ENCODE peak calls at places on chromosomes 5 and 9, in four cellular contexts. Y, B, U and P are unnamed samples.

GRCh38 chr9:14312721-14313377 is 1.1 kb downstream of the NFIB start:
- DNase-seq in Y (peak), B (no peak), U (no peak), P (no peak)

GRCh38 chr5:154511984-154512383 is 34.0 kb upstream of the HAND1 start:
- DNase-seq in Y (no peak), B (no peak), U (no peak), P (no peak)

GRCh38 chr9:77854258-77854915 is 177.2 kb downstream of the GNAQ start:
- DNase-seq in Y (no peak), B (no peak), U (no peak), P (no peak)

GRCh38 chr5:146851133-146851532 is 27.4 kb downstream of the PPP2R2B start:
- DNase-seq in Y (no peak), B (no peak), U (no peak), P (no peak)

GRCh38 chr5:38871790-38872551 is 26.2 kb downstream of the OSMR start:
- DNase-seq in Y (no peak), B (no peak), U (no peak), P (no peak)

GRCh38 chr9:137705906-137706305 is 87.1 kb downstream of the EHMT1 start:
- DNase-seq in Y (no peak), B (no peak), U (no peak), P (no peak)

GRCh38 chr5:135150767-135151166 is 116.7 kb upstream of the PITX1 start:
- DNase-seq in Y (no peak), B (no peak), U (no peak), P (no peak)

GRCh38 chr9:136003356-136004218 is 42.4 kb upstream of the UBAC1 start:
- DNase-seq in Y (no peak), B (no peak), U (no peak), P (no peak)

GRCh38 chr5:102670224-102670836 is 84.8 kb upstream of the PAM start:
- DNase-seq in Y (no peak), B (no peak), U (peak), P (no peak)

GRCh38 chr5:961711-962240 is 46.8 kb upstream of the NKD2 start:
- DNase-seq in Y (no peak), B (no peak), U (no peak), P (no peak)

GRCh38 chr9:18888241-18888794 is 144.7 kb downstream of the SAXO1 start:
- DNase-seq in Y (no peak), B (no peak), U (no peak), P (no peak)

GRCh38 chr5:116176124-116176523 is 91.3 kb downstream of the COMMD10 start:
- DNase-seq in Y (no peak), B (no peak), U (no peak), P (no peak)

GRCh38 chr9:95336281-95336680 is 18.8 kb upstream of the FANCC start:
- DNase-seq in Y (no peak), B (no peak), U (peak), P (no peak)

GRCh38 chr5:176831425-176831824 is 21.1 kb downstream of the UNC5A start:
- DNase-seq in Y (no peak), B (no peak), U (no peak), P (no peak)

GRCh38 chr5:84181093-84181492 is 203.6 kb downstream of the EDIL3 start:
- DNase-seq in Y (no peak), B (no peak), U (no peak), P (no peak)

GRCh38 chr5:97067296-97067695 is 75.1 kb downstream of the LIX1 start:
- DNase-seq in Y (no peak), B (no peak), U (no peak), P (no peak)

GRCh38 chr5:44387911-44388310 is 1.3 kb downstream of the FGF10 start:
- DNase-seq in Y (no peak), B (no peak), U (no peak), P (no peak)

GRCh38 chr5:166324372-166324771 is 1967.1 kb upstream of the WWC1 start:
- DNase-seq in Y (no peak), B (no peak), U (no peak), P (no peak)

GRCh38 chr5:33944543-33945132 is 8.5 kb downstream of the RXFP3 start:
- DNase-seq in Y (no peak), B (no peak), U (no peak), P (no peak)

GRCh38 chr9:272251-273213 is 57.9 kb downstream of the DOCK8 start:
- DNase-seq in Y (no peak), B (peak), U (peak), P (no peak)

GRCh38 chr5:24788829-24789509 is 144.2 kb upstream of the CDH10 start:
- DNase-seq in Y (no peak), B (no peak), U (no peak), P (no peak)

GRCh38 chr5:177362102-177362868 is 4.6 kb downstream of the RGS14 start:
- DNase-seq in Y (peak), B (no peak), U (no peak), P (no peak)

GRCh38 chr5:30103056-30104020 is 1090.1 kb upstream of the CDH6 start:
- DNase-seq in Y (no peak), B (no peak), U (no peak), P (no peak)

GRCh38 chr9:42852133-42852532 is 668.7 kb downstream of the SPATA31A6 start:
- DNase-seq in Y (no peak), B (peak), U (peak), P (no peak)

GRCh38 chr5:133962801-133963476 is 5.5 kb downstream of the C5orf15 start:
- DNase-seq in Y (no peak), B (no peak), U (no peak), P (no peak)

GRCh38 chr5:127001621-127002296 is 28.6 kb downstream of the MARCHF3 start:
- DNase-seq in Y (no peak), B (no peak), U (no peak), P (no peak)

GRCh38 chr9:89873801-89874200 is 269.0 kb downstream of the GADD45G start:
- DNase-seq in Y (no peak), B (no peak), U (no peak), P (no peak)

GRCh38 chr5:111635151-111635945 is 121.6 kb downstream of the NREP start:
- DNase-seq in Y (no peak), B (no peak), U (no peak), P (peak)

GRCh38 chr9:38342096-38342495 is 50.4 kb upstream of the ALDH1B1 start:
- DNase-seq in Y (no peak), B (no peak), U (no peak), P (no peak)

GRCh38 chr9:136206602-136207333 is 1.8 kb upstream of the LHX3 start:
- DNase-seq in Y (no peak), B (no peak), U (no peak), P (no peak)

GRCh38 chr9:93039456-93039855 is 19.0 kb upstream of the SUSD3 start:
- DNase-seq in Y (no peak), B (no peak), U (no peak), P (no peak)

GRCh38 chr9:115117999-115118470 is at the start of gene TNC:
- DNase-seq in Y (peak), B (no peak), U (no peak), P (peak)

GRCh38 chr9:136944094-136944518 is 432 bp downstream of the FBXW5 start:
- DNase-seq in Y (no peak), B (no peak), U (no peak), P (no peak)

GRCh38 chr5:178340637-178341036 is 108.0 kb upstream of the PHYKPL start:
- DNase-seq in Y (no peak), B (no peak), U (no peak), P (no peak)

GRCh38 chr9:14418262-14419200 is 104.6 kb upstream of the NFIB start:
- DNase-seq in Y (peak), B (no peak), U (no peak), P (no peak)

GRCh38 chr5:45774528-45774927 is 78.3 kb upstream of the HCN1 start:
- DNase-seq in Y (no peak), B (no peak), U (no peak), P (no peak)

GRCh38 chr5:177456591-177456964 is 10.0 kb downstream of the PRR7 start:
- DNase-seq in Y (no peak), B (no peak), U (no peak), P (no peak)

GRCh38 chr9:72524820-72525539 is 3.6 kb downstream of the TMC1 start:
- DNase-seq in Y (no peak), B (no peak), U (no peak), P (peak)

GRCh38 chr9:136374183-136374575 is 710 bp upstream of the CARD9 start:
- DNase-seq in Y (no peak), B (no peak), U (no peak), P (no peak)

GRCh38 chr5:41290810-41291209 is 77.5 kb upstream of the C6 start:
- DNase-seq in Y (no peak), B (no peak), U (no peak), P (no peak)